ENCODE peak calls at places on chromosomes 1 and 21, in four cellular contexts. C is GM23338, D is A549, U is HL-60. G is an unnamed sample.

GRCh38 chr21:32611471-32611997 is 643 bp downstream of the CFAP298 start:
- DNase-seq in C (peak; percentile 60), D (peak; percentile 7), U (no peak), G (no peak)

GRCh38 chr1:112769611-112770010 is 54.5 kb upstream of the PPM1J start:
- DNase-seq in C (no peak), D (no peak), U (no peak), G (no peak)

GRCh38 chr21:43734830-43735229 is 15.9 kb downstream of the PDXK start:
- DNase-seq in C (no peak), D (no peak), U (no peak), G (no peak)

GRCh38 chr1:56834137-56834900 is 15.1 kb upstream of the FYB2 start:
- DNase-seq in C (no peak), D (no peak), U (no peak), G (no peak)

GRCh38 chr1:150150511-150151021 is 850 bp downstream of the PLEKHO1 start:
- DNase-seq in C (peak; percentile 63), D (no peak), U (no peak), G (no peak)

GRCh38 chr1:3509721-3510120 is 55.3 kb downstream of the ARHGEF16 start:
- DNase-seq in C (no peak), D (no peak), U (no peak), G (no peak)

GRCh38 chr21:45724345-45724961 is 80.9 kb downstream of the PCBP3 start:
- DNase-seq in C (no peak), D (no peak), U (no peak), G (no peak)

GRCh38 chr1:115133440-115133839 is 44.1 kb upstream of the TSPAN2 start:
- DNase-seq in C (no peak), D (no peak), U (no peak), G (no peak)

GRCh38 chr1:10251325-10252103 is 41.1 kb downstream of the KIF1B start:
- DNase-seq in C (no peak), D (no peak), U (no peak), G (no peak)

GRCh38 chr1:228140724-228141081 is 624 bp downstream of the GUK1 start:
- DNase-seq in C (no peak), D (no peak), U (no peak), G (no peak)

GRCh38 chr21:38910390-38911008 is 104.8 kb downstream of the ETS2 start:
- DNase-seq in C (no peak), D (no peak), U (no peak), G (peak; percentile 74)

GRCh38 chr1:192104852-192105251 is 53.4 kb upstream of the RGS18 start:
- DNase-seq in C (no peak), D (no peak), U (no peak), G (no peak)

GRCh38 chr1:151284013-151284577 is 2.0 kb downstream of the ZNF687 start:
- DNase-seq in C (no peak), D (no peak), U (no peak), G (no peak)

GRCh38 chr1:12554521-12555305 is 63.3 kb downstream of the DHRS3 start:
- DNase-seq in C (no peak), D (no peak), U (no peak), G (no peak)

GRCh38 chr1:116292929-116293725 is 79.9 kb upstream of the ATP1A1 start:
- DNase-seq in C (no peak), D (no peak), U (no peak), G (no peak)

GRCh38 chr21:38460171-38460742 is 38.0 kb downstream of the ERG start:
- DNase-seq in C (no peak), D (no peak), U (no peak), G (no peak)

GRCh38 chr1:159883134-159883533 is 16.8 kb downstream of the CFAP45 start:
- DNase-seq in C (no peak), D (no peak), U (no peak), G (no peak)

GRCh38 chr1:159879977-159880376 is 17.5 kb upstream of the VSIG8 start:
- DNase-seq in C (no peak), D (no peak), U (peak; percentile 63), G (no peak)

GRCh38 chr1:159884296-159884695 is 15.7 kb downstream of the CFAP45 start:
- DNase-seq in C (no peak), D (no peak), U (no peak), G (no peak)

GRCh38 chr1:159880435-159880834 is 18.0 kb upstream of the VSIG8 start:
- DNase-seq in C (no peak), D (no peak), U (no peak), G (no peak)

DNA sequence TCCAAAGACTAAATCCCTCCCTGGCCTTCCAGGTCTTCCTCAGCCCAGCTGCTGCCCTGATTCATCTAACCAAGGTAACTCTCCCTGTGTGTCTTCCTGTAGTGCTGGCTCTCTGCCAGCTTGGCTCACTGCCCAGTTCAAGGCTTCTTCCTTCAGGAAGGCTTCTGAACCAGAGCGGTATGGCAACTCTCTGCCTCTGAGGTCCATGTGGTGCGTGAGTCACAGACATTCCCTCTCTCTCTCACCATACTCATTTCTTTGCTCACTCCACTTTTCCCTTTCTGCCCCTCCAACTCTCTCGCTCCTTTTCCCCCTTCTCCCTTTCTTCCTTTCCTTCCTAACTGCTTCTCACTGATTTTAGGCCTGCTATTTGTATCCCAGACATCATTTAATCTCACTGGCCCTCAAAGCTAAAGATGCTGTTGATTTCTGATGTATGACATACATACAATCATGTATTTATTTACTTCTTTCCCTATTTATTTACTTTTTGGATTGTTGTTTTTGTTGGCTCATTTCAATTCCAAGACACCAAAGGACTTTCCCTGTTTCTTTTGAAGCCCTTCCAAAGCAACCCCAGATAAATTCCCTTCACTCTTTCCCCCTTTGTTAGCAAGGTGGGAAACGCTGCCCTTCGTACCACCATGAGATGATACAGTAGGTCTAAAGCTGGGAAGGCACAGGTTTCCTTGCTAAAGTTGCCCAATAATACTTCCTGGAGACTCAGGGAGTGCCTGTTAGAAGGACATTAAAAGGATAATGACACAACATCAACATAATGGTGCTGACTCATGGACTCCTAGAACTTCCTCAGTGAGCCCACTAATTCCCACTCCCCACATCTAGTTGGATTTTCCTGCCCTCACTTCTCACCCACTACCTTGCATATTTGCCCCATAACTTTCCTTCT is 17.8 kb downstream of the CFAP45 start:
- DNase-seq in C (no peak), D (peak; percentile 90), U (peak; percentile 98), G (peak; percentile 96)
- TF ChIP-seq REST in C (no peak), D (no peak), U (no peak), G (no peak)

GRCh38 chr1:180927348-180927747 is 14.7 kb downstream of the KIAA1614 start:
- DNase-seq in C (no peak), D (no peak), U (no peak), G (no peak)

GRCh38 chr1:180925471-180926051 is 12.9 kb downstream of the KIAA1614 start:
- DNase-seq in C (peak; percentile 53), D (no peak), U (no peak), G (no peak)

GRCh38 chr1:180927841-180928240 is 15.1 kb downstream of the KIAA1614 start:
- DNase-seq in C (no peak), D (no peak), U (no peak), G (no peak)

GRCh38 chr1:180924939-180925338 is 12.2 kb downstream of the KIAA1614 start:
- DNase-seq in C (no peak), D (no peak), U (no peak), G (no peak)

DNA sequence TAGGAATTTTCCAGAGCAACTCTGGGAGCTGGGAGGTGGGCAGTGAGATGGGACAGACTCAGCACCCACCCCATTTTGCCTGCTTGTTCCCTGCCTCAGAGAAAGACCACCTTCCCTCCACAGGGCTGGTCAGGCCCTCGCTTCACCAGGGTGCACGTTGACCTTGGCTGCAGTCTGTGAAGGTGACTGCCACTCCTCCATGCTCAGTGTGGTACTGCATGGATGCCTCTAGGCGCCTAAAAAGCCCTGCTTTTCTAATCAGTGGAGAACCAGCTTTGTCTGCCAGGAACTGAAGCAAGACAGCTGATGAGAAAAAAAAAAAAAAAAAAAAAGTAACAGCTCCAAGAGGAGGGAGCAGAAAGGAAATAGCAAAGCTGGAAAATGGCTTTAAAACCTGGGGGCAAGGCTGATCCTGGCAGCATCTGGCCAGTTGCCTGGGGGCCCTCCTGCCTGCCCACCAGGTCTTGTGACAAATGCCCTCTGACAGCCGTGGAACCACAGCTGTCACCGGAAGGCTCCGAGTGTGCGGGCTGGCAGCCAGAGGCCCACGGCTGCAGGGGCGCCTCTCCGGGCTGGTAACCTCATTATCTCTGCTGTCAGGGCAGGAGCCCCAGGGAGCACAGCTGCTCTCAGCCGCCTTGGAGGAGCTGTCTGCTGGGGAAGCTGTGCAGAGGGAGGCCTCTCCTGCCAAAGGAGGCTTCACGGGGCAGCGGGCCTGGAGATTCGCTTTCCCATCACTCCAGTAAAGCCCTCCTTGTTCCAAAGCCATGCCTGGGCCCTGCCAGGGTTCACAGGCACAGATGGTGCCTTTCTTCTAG is 13.7 kb downstream of the KIAA1614 start:
- DNase-seq in C (no peak), D (no peak), U (no peak), G (no peak)
- TF ChIP-seq REST in C (no peak), D (no peak), U (no peak), G (no peak)

GRCh38 chr1:31704261-31705079 is 653 bp upstream of the COL16A1 start:
- DNase-seq in C (peak; percentile 30), D (no peak), U (no peak), G (no peak)
- TF ChIP-seq REST in C (no peak), D (no peak), U (no peak), G (no peak)

DNA sequence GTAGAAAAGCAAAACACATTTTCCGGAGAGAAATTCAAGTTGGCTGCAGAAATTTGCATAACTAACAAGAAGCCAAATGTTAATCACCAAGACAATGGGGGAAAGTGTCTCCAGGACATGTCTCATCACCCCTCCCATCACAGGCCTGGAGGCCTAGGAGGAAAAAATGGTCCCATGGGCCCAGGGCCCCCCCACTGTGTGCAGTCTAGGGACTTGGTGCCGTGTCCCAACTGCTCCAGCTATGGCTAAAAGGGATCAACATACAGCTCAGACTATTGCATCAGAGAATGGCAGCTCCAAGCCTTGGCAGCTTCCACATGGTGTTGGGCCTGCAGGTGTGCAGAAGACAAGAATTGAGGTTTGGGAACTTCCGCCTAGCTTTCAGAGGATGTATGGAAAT is 138.2 kb downstream of the USH2A start:
- DNase-seq in C (peak; percentile 18), D (no peak), U (no peak), G (no peak)
- TF ChIP-seq REST in C (no peak), D (no peak), U (no peak), G (no peak)